ENCODE peak calls at places on chromosome 9, in six cellular contexts. J, U, T, H, X and O are unnamed samples.

GRCh38 chr9:134014946-134015345 is 10.3 kb upstream of the BRD3OS start:
- DNase-seq in J (no peak), U (no peak), T (no peak), H (no peak), X (no peak), O (no peak)

GRCh38 chr9:12774861-12775367 is at the start of gene LURAP1L:
- DNase-seq in J (no peak), U (no peak), T (peak; percentile 53), H (peak; percentile 20), X (peak; percentile 85), O (peak; percentile 18)

GRCh38 chr9:35071814-35072460 is 488 bp downstream of the VCP start:
- DNase-seq in J (peak; percentile 89), U (peak; percentile 78), T (peak; percentile 85), H (peak; percentile 88), X (peak; percentile 94), O (peak; percentile 90)

GRCh38 chr9:122846371-122847060 is 18.1 kb upstream of the PDCL start:
- DNase-seq in J (no peak), U (no peak), T (no peak), H (no peak), X (no peak), O (no peak)

GRCh38 chr9:108569624-108570023 is 286.2 kb downstream of the ACTL7B start:
- DNase-seq in J (no peak), U (no peak), T (no peak), H (no peak), X (no peak), O (no peak)

GRCh38 chr9:97756991-97757390 is 59.9 kb upstream of the XPA start:
- DNase-seq in J (no peak), U (no peak), T (no peak), H (no peak), X (no peak), O (no peak)

GRCh38 chr9:33297455-33297854 is 7.1 kb downstream of the NFX1 start:
- DNase-seq in J (peak; percentile 22), U (peak; percentile 25), T (no peak), H (peak; percentile 29), X (no peak), O (peak; percentile 36)

GRCh38 chr9:37944671-37945481 is 40.9 kb upstream of the SLC25A51 start:
- DNase-seq in J (no peak), U (no peak), T (peak; percentile 57), H (no peak), X (peak; percentile 79), O (no peak)

GRCh38 chr9:82553654-82554366 is 509.1 kb downstream of the RASEF start:
- DNase-seq in J (no peak), U (no peak), T (no peak), H (no peak), X (no peak), O (no peak)

GRCh38 chr9:36041491-36041890 is 4.8 kb downstream of the RECK start:
- DNase-seq in J (no peak), U (no peak), T (no peak), H (no peak), X (no peak), O (no peak)

GRCh38 chr9:110081395-110081794 is 126.6 kb downstream of the C9orf152 start:
- DNase-seq in J (no peak), U (no peak), T (no peak), H (no peak), X (no peak), O (no peak)

GRCh38 chr9:105118646-105119045 is 125.8 kb upstream of the SLC44A1 start:
- DNase-seq in J (no peak), U (no peak), T (no peak), H (no peak), X (no peak), O (no peak)

GRCh38 chr9:131405858-131406566 is 12.1 kb downstream of the PRRC2B start:
- DNase-seq in J (no peak), U (no peak), T (no peak), H (peak; percentile 37), X (no peak), O (no peak)

GRCh38 chr9:109716631-109717030 is 63.4 kb upstream of the PALM2AKAP2 start:
- DNase-seq in J (no peak), U (no peak), T (no peak), H (no peak), X (no peak), O (no peak)

GRCh38 chr9:34502471-34503335 is 20.1 kb downstream of the ENHO start:
- DNase-seq in J (no peak), U (no peak), T (no peak), H (no peak), X (no peak), O (no peak)

GRCh38 chr9:15889555-15889954 is 336.7 kb downstream of the CCDC171 start:
- DNase-seq in J (no peak), U (no peak), T (no peak), H (no peak), X (no peak), O (no peak)

DNA sequence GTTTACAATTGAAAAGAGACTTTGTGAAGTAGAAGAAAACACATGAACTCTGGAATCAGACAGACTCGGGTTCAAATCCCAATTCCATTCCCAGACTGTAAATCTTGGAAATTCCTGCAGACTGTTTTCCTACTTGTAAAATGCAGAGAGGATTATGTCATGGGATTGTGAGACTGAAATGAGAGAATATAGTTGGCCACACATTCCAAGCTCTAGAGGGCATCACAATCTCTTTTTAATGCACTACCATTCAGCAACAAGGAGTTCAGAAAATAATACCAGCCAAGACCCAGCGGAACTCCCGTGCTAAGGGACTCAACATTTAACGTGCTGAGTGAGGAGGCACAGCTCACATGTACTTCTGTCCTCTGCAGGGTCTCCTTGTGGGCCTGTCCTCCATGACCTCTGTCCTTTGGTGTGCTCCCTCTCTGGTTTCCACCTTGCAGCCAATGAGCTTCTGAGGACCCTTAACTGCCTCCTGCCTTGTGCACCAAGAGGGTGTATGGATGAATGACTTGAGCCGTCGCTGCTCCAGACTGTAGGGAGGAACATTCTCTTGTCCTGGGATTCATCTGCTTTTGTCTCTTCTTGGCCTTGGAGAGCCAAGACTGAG is 263.5 kb downstream of the NTRK2 start:
- DNase-seq in J (no peak), U (no peak), T (peak; percentile 36), H (no peak), X (peak; percentile 63), O (no peak)
- TF ChIP-seq CTCF in J (no peak), U (no peak), T (peak; percentile 66), H (peak; percentile 20), X (peak; percentile 61), O (no peak)

DNA sequence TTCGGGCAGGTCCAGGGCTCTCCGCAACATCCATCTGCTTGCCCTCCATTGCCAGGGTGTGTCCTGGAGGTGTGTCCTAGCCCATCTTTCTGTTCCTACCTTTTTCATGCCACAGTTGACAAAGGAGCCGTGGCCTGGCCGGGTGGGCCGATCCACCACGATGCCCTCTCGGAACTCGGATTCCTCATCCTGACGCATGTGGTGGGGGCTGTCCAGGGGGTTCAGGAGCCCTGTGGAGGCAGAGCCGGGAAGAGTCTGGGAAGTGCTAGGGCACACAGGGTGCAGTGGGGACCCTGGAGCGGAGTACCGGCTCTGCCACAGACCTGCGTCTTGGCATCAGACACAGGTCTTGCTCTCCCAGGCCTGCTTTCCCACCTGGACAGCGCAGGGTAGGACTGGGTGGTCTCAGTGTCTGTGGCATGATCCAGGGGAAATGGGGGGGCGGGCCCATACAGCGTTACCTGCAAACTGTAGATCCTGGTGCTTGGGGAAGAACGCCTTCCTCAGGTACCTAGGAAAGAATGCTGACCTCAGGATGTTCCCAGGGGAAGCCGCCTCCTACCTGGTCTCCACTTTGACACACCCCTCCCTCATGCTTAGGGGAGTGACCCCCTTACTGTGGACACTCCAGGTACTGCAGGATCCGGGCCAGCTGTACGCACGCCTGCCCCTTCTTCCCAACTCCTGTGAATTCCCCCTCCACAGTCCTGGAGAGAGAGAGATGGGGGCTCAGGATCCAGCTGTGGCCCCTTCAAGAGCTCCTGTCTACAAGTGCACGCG is 3.5 kb downstream of the SPOUT1 start:
- DNase-seq in J (no peak), U (no peak), T (no peak), H (no peak), X (peak; percentile 52), O (no peak)
- TF ChIP-seq CTCF in J (no peak), U (no peak), T (peak; percentile 33), H (no peak), X (no peak), O (no peak)

DNA sequence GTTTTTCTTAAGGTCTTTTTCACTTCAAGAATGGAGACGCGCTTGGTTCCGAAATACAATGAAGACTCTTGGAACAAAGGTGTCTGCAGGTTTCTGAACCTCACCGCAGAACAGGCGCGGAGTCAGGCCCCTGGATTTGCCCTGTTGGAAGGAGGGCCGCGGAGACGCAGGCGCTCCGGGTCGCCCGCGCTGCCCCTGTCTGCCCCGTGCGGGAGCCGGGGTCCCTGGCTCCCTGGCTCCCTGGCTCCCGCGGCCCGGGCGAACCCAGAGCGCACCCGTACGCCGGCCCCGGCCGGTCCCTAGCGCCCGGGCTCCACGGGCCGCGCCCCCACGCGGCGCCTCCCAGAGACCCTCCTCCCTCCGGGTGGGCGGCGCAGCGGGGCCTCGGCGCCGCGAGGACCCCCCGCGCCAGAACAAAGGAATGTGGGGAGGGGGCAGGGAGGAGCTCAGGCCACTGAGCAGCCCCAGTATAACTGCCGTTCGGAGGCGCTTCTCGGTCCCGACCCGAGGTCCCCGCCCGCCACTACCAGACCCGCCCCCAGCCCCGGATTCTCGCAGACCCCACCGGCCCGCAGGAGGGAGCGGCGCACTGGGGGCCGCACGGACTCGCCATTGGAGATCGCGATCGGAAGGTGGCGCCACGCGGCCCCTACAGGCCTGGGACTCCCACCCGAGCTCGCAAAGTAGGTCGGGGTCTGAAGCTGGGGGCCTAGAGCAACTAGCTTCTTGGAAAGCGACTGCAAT is 2.4 kb downstream of the NFIL3 start:
- DNase-seq in J (peak; percentile 48), U (peak; percentile 46), T (peak; percentile 46), H (peak; percentile 46), X (peak; percentile 65), O (peak; percentile 48)
- TF ChIP-seq CTCF in J (peak; percentile 33), U (peak; percentile 46), T (peak; percentile 29), H (peak; percentile 42), X (peak; percentile 67), O (peak; percentile 35)

GRCh38 chr9:128193469-128194096 is 2.2 kb upstream of the CIZ1 start:
- DNase-seq in J (no peak), U (no peak), T (no peak), H (no peak), X (no peak), O (no peak)

GRCh38 chr9:128190013-128190412 is 1.4 kb downstream of the CIZ1 start:
- DNase-seq in J (no peak), U (peak; percentile 15), T (no peak), H (no peak), X (no peak), O (no peak)

GRCh38 chr9:128191406-128192046 is at the start of gene CIZ1:
- DNase-seq in J (peak; percentile 84), U (peak; percentile 76), T (peak; percentile 75), H (peak; percentile 83), X (peak; percentile 85), O (peak; percentile 96)

GRCh38 chr9:128190516-128191405 is 611 bp downstream of the CIZ1 start:
- DNase-seq in J (no peak), U (peak; percentile 60), T (no peak), H (no peak), X (peak; percentile 19), O (no peak)

DNA sequence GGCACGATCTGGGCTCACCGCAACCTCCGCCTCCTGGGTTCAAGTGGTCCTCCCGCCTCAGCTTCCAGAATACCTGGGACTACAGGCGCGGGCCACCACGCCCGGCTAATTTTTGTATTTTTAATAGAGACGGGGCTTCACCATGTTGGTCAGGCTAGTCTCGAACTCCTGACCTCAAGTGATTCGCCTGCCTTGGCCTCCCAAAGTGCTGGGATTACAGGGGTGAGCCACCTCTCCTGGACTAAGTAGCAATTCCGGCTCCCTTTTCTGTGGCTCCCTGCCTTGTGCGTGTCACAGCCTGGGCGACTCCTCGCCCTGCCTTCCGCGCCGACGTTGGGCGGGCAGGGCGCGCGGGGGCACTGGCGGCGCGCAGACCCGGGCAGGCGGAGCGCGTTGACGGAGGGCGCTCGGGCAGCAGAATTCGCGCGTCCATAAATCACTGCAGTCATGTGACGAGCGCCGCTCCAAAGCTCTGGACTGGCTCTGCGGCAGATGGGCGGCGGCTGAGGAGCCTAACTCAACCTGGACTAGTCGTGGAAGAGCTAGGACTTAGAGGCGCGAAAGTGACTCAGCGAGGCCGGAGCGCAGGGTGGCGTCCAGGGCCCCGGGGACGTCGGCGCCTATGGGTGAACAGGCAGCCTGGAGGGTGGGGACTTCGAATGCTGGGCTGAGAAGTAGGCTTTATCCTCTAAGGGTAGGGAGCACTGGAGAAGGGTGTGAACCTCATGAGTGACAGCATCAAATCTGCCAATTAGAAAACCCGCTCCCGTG is 1.4 kb upstream of the CIZ1 start:
- DNase-seq in J (peak; percentile 87), U (peak; percentile 75), T (no peak), H (peak; percentile 61), X (peak; percentile 79), O (peak; percentile 82)
- TF ChIP-seq CTCF in J (peak; percentile 37), U (peak; percentile 61), T (no peak), H (no peak), X (peak; percentile 67), O (peak; percentile 82)